ENCODE peak calls at places on chromosomes 5 and 9, in six cellular contexts. One of them, this sample, is unnamed.

GRCh38 chr5:117621921-117622320 is 1047.3 kb upstream of the SEMA6A start:
- DNase-seq in aorta: no peak
- DNase-seq in cardiac fibroblast: no peak
- DNase-seq in hepatocyte: no peak
- DNase-seq in GM12865: no peak
- DNase-seq in heart left ventricle: no peak
- DNase-seq in this sample: no peak

GRCh38 chr9:128713411-128713780 is 10.5 kb downstream of the ZDHHC12 start:
- DNase-seq in aorta: peak; percentile 54
- DNase-seq in cardiac fibroblast: no peak
- DNase-seq in hepatocyte: no peak
- DNase-seq in GM12865: no peak
- DNase-seq in heart left ventricle: no peak
- DNase-seq in this sample: no peak

GRCh38 chr5:53211799-53212198 is 102.2 kb upstream of the MOCS2 start:
- DNase-seq in aorta: no peak
- DNase-seq in cardiac fibroblast: no peak
- DNase-seq in hepatocyte: no peak
- DNase-seq in GM12865: no peak
- DNase-seq in heart left ventricle: no peak
- DNase-seq in this sample: peak; percentile 82

GRCh38 chr5:128427901-128428300 is 110.1 kb downstream of the FBN2 start:
- DNase-seq in aorta: no peak
- DNase-seq in cardiac fibroblast: peak; percentile 46
- DNase-seq in hepatocyte: no peak
- DNase-seq in GM12865: no peak
- DNase-seq in heart left ventricle: no peak
- DNase-seq in this sample: no peak

GRCh38 chr5:134948929-134949328 is 18.8 kb upstream of the CATSPER3 start:
- DNase-seq in aorta: peak; percentile 79
- DNase-seq in cardiac fibroblast: peak; percentile 61
- DNase-seq in hepatocyte: no peak
- DNase-seq in GM12865: no peak
- DNase-seq in heart left ventricle: peak; percentile 20
- DNase-seq in this sample: peak; percentile 79

GRCh38 chr9:123438321-123438720 is 82.3 kb downstream of the CRB2 start:
- DNase-seq in aorta: peak; percentile 21
- DNase-seq in cardiac fibroblast: peak; percentile 29
- DNase-seq in hepatocyte: no peak
- DNase-seq in GM12865: no peak
- DNase-seq in heart left ventricle: no peak
- DNase-seq in this sample: no peak

GRCh38 chr9:113946496-113947115 is 70.5 kb downstream of the ZNF618 start:
- DNase-seq in aorta: no peak
- DNase-seq in cardiac fibroblast: no peak
- DNase-seq in hepatocyte: no peak
- DNase-seq in GM12865: no peak
- DNase-seq in heart left ventricle: no peak
- DNase-seq in this sample: no peak

GRCh38 chr5:10354048-10354872 is 765 bp downstream of the MARCHF6 start:
- DNase-seq in aorta: no peak
- DNase-seq in cardiac fibroblast: peak; percentile 60
- DNase-seq in hepatocyte: peak; percentile 74
- DNase-seq in GM12865: peak; percentile 80
- DNase-seq in heart left ventricle: peak; percentile 43
- DNase-seq in this sample: peak; percentile 48

GRCh38 chr5:68216737-68217231 is 1.2 kb downstream of the PIK3R1 start:
- DNase-seq in aorta: no peak
- DNase-seq in cardiac fibroblast: peak; percentile 22
- DNase-seq in hepatocyte: no peak
- DNase-seq in GM12865: no peak
- DNase-seq in heart left ventricle: no peak
- DNase-seq in this sample: no peak

GRCh38 chr9:85392270-85392669 is 349.5 kb downstream of the AGTPBP1 start:
- DNase-seq in aorta: no peak
- DNase-seq in cardiac fibroblast: no peak
- DNase-seq in hepatocyte: no peak
- DNase-seq in GM12865: no peak
- DNase-seq in heart left ventricle: no peak
- DNase-seq in this sample: no peak

GRCh38 chr5:93512799-93513198 is 68.2 kb downstream of the NR2F1-AS1 start:
- DNase-seq in aorta: no peak
- DNase-seq in cardiac fibroblast: peak; percentile 71
- DNase-seq in hepatocyte: no peak
- DNase-seq in GM12865: no peak
- DNase-seq in heart left ventricle: no peak
- DNase-seq in this sample: peak; percentile 94

GRCh38 chr5:178293400-178293799 is 60.8 kb upstream of the PHYKPL start:
- DNase-seq in aorta: peak; percentile 53
- DNase-seq in cardiac fibroblast: no peak
- DNase-seq in hepatocyte: no peak
- DNase-seq in GM12865: no peak
- DNase-seq in heart left ventricle: no peak
- DNase-seq in this sample: no peak

GRCh38 chr5:125541085-125541484 is 794.6 kb upstream of the ZNF608 start:
- DNase-seq in aorta: no peak
- DNase-seq in cardiac fibroblast: no peak
- DNase-seq in hepatocyte: no peak
- DNase-seq in GM12865: peak; percentile 34
- DNase-seq in heart left ventricle: no peak
- DNase-seq in this sample: no peak

GRCh38 chr9:91062281-91062680 is 260.7 kb downstream of the SYK start:
- DNase-seq in aorta: no peak
- DNase-seq in cardiac fibroblast: no peak
- DNase-seq in hepatocyte: no peak
- DNase-seq in GM12865: no peak
- DNase-seq in heart left ventricle: no peak
- DNase-seq in this sample: no peak

GRCh38 chr5:29079771-29080170 is 2041.4 kb upstream of the CDH9 start:
- DNase-seq in aorta: no peak
- DNase-seq in cardiac fibroblast: no peak
- DNase-seq in hepatocyte: no peak
- DNase-seq in GM12865: no peak
- DNase-seq in heart left ventricle: no peak
- DNase-seq in this sample: no peak

GRCh38 chr9:119004618-119004990 is 364.6 kb downstream of the BRINP1 start:
- DNase-seq in aorta: peak; percentile 76
- DNase-seq in cardiac fibroblast: peak; percentile 19
- DNase-seq in hepatocyte: peak; percentile 76
- DNase-seq in GM12865: no peak
- DNase-seq in heart left ventricle: peak; percentile 84
- DNase-seq in this sample: peak; percentile 88

GRCh38 chr5:82405618-82406199 is 127.6 kb upstream of the RPS23 start:
- DNase-seq in aorta: no peak
- DNase-seq in cardiac fibroblast: peak; percentile 97
- DNase-seq in hepatocyte: no peak
- DNase-seq in GM12865: no peak
- DNase-seq in heart left ventricle: no peak
- DNase-seq in this sample: peak; percentile 100

GRCh38 chr5:147835386-147835798 is 3.9 kb upstream of the SPINK1 start:
- DNase-seq in aorta: no peak
- DNase-seq in cardiac fibroblast: no peak
- DNase-seq in hepatocyte: peak; percentile 42
- DNase-seq in GM12865: no peak
- DNase-seq in heart left ventricle: no peak
- DNase-seq in this sample: no peak

GRCh38 chr9:74095925-74096324 is 401.2 kb upstream of the RORB start:
- DNase-seq in aorta: no peak
- DNase-seq in cardiac fibroblast: no peak
- DNase-seq in hepatocyte: no peak
- DNase-seq in GM12865: no peak
- DNase-seq in heart left ventricle: no peak
- DNase-seq in this sample: no peak

GRCh38 chr5:159873680-159874079 is 42.6 kb upstream of the ADRA1B start:
- DNase-seq in aorta: no peak
- DNase-seq in cardiac fibroblast: no peak
- DNase-seq in hepatocyte: no peak
- DNase-seq in GM12865: no peak
- DNase-seq in heart left ventricle: no peak
- DNase-seq in this sample: peak; percentile 35

GRCh38 chr9:12875216-12875615 is 100.4 kb downstream of the LURAP1L start:
- DNase-seq in aorta: no peak
- DNase-seq in cardiac fibroblast: no peak
- DNase-seq in hepatocyte: no peak
- DNase-seq in GM12865: no peak
- DNase-seq in heart left ventricle: no peak
- DNase-seq in this sample: peak; percentile 30

GRCh38 chr5:141518616-141519015 is 29.7 kb downstream of the PCDHGC5 start:
- DNase-seq in aorta: no peak
- DNase-seq in cardiac fibroblast: no peak
- DNase-seq in hepatocyte: no peak
- DNase-seq in GM12865: no peak
- DNase-seq in heart left ventricle: no peak
- DNase-seq in this sample: peak; percentile 35

GRCh38 chr5:132820162-132820754 is 7.2 kb downstream of the SOWAHA start:
- DNase-seq in aorta: peak; percentile 96
- DNase-seq in cardiac fibroblast: peak; percentile 94
- DNase-seq in hepatocyte: peak; percentile 95
- DNase-seq in GM12865: peak; percentile 94
- DNase-seq in heart left ventricle: peak; percentile 86
- DNase-seq in this sample: peak; percentile 93
- H3K4me3 ChIP-seq in aorta: no peak overlapping the region
- H3K4me3 ChIP-seq in cardiac fibroblast: no peak overlapping the region
- H3K4me3 ChIP-seq in hepatocyte: no peak overlapping the region
- H3K4me3 ChIP-seq in GM12865: no peak overlapping the region
- H3K4me3 ChIP-seq in heart left ventricle: no peak overlapping the region
- H3K4me3 ChIP-seq in this sample: no peak overlapping the region

GRCh38 chr5:143393516-143393915 is 10.0 kb downstream of the NR3C1 start:
- DNase-seq in aorta: no peak
- DNase-seq in cardiac fibroblast: no peak
- DNase-seq in hepatocyte: no peak
- DNase-seq in GM12865: no peak
- DNase-seq in heart left ventricle: no peak
- DNase-seq in this sample: no peak

GRCh38 chr5:143390941-143391340 is 12.5 kb downstream of the NR3C1 start:
- DNase-seq in aorta: no peak
- DNase-seq in cardiac fibroblast: no peak
- DNase-seq in hepatocyte: no peak
- DNase-seq in GM12865: no peak
- DNase-seq in heart left ventricle: no peak
- DNase-seq in this sample: peak; percentile 54

GRCh38 chr5:143384865-143385657 is 18.4 kb downstream of the NR3C1 start:
- DNase-seq in aorta: no peak
- DNase-seq in cardiac fibroblast: no peak
- DNase-seq in hepatocyte: no peak
- DNase-seq in GM12865: no peak
- DNase-seq in heart left ventricle: no peak
- DNase-seq in this sample: no peak

GRCh38 chr5:143386725-143387124 is 16.8 kb downstream of the NR3C1 start:
- DNase-seq in aorta: no peak
- DNase-seq in cardiac fibroblast: peak; percentile 39
- DNase-seq in hepatocyte: no peak
- DNase-seq in GM12865: no peak
- DNase-seq in heart left ventricle: no peak
- DNase-seq in this sample: peak; percentile 70

DNA sequence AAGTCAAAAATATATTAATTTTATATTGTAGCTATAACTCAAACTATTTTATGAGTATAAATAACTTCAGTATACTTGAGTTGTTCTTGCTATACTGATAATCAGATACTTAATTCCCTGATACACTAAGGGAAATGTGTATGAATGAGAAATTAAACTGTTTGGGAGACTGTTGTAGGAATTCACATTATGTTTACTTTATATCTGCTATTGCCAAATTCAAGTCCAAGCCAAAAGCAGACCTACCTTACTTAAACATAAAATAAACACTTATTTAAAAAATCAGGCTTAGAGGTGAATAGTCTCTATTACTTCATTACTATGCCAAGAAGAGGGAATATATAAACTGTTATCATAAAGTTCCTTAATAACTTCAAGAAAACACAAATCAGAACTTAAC is 13.2 kb downstream of the NR3C1 start:
- DNase-seq in aorta: no peak
- DNase-seq in cardiac fibroblast: no peak
- DNase-seq in hepatocyte: no peak
- DNase-seq in GM12865: no peak
- DNase-seq in heart left ventricle: no peak
- DNase-seq in this sample: no peak
- H3K4me3 ChIP-seq in aorta: no peak overlapping the region
- H3K4me3 ChIP-seq in cardiac fibroblast: no peak overlapping the region
- H3K4me3 ChIP-seq in hepatocyte: no peak overlapping the region
- H3K4me3 ChIP-seq in GM12865: no peak overlapping the region
- H3K4me3 ChIP-seq in heart left ventricle: no peak overlapping the region
- H3K4me3 ChIP-seq in this sample: no peak overlapping the region

GRCh38 chr5:171888051-171888481 is 102.4 kb downstream of the SMIM23 start:
- DNase-seq in aorta: no peak
- DNase-seq in cardiac fibroblast: peak; percentile 78
- DNase-seq in hepatocyte: no peak
- DNase-seq in GM12865: no peak
- DNase-seq in heart left ventricle: no peak
- DNase-seq in this sample: no peak

GRCh38 chr5:171895076-171895475 is 109.5 kb downstream of the SMIM23 start:
- DNase-seq in aorta: no peak
- DNase-seq in cardiac fibroblast: no peak
- DNase-seq in hepatocyte: no peak
- DNase-seq in GM12865: no peak
- DNase-seq in heart left ventricle: no peak
- DNase-seq in this sample: no peak

GRCh38 chr5:171893290-171893890 is 107.8 kb downstream of the SMIM23 start:
- DNase-seq in aorta: no peak
- DNase-seq in cardiac fibroblast: peak; percentile 69
- DNase-seq in hepatocyte: no peak
- DNase-seq in GM12865: no peak
- DNase-seq in heart left ventricle: no peak
- DNase-seq in this sample: peak; percentile 77

GRCh38 chr5:171891595-171891994 is 106.0 kb downstream of the SMIM23 start:
- DNase-seq in aorta: no peak
- DNase-seq in cardiac fibroblast: no peak
- DNase-seq in hepatocyte: no peak
- DNase-seq in GM12865: no peak
- DNase-seq in heart left ventricle: no peak
- DNase-seq in this sample: no peak

DNA sequence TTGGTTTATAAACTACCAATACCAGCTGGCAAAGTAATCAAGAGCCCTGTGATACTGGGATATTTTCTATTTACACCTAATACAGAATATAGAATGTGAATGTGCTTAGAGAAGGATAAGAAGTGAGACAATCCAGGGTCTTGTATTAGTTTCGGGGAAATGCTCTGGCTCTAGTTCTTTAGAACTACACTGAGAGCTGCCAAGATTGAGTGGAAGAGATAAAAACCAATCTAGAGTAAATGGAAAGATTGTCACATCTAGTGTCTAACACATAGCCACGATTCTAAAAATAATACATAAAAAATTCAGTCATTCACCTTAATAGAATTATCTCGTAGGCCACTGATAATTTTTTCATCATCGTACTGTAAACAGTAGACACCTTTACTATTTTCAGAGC is 105.5 kb downstream of the SMIM23 start:
- DNase-seq in aorta: no peak
- DNase-seq in cardiac fibroblast: no peak
- DNase-seq in hepatocyte: no peak
- DNase-seq in GM12865: no peak
- DNase-seq in heart left ventricle: no peak
- DNase-seq in this sample: no peak
- H3K4me3 ChIP-seq in aorta: no peak overlapping the region
- H3K4me3 ChIP-seq in cardiac fibroblast: no peak overlapping the region
- H3K4me3 ChIP-seq in hepatocyte: no peak overlapping the region
- H3K4me3 ChIP-seq in GM12865: no peak overlapping the region
- H3K4me3 ChIP-seq in heart left ventricle: no peak overlapping the region
- H3K4me3 ChIP-seq in this sample: no peak overlapping the region

GRCh38 chr9:109314011-109314531 is 6.8 kb downstream of the EPB41L4B start:
- DNase-seq in aorta: no peak
- DNase-seq in cardiac fibroblast: no peak
- DNase-seq in hepatocyte: peak; percentile 39
- DNase-seq in GM12865: no peak
- DNase-seq in heart left ventricle: no peak
- DNase-seq in this sample: no peak
- H3K4me3 ChIP-seq in aorta: no peak overlapping the region
- H3K4me3 ChIP-seq in cardiac fibroblast: no peak overlapping the region
- H3K4me3 ChIP-seq in hepatocyte: no peak overlapping the region
- H3K4me3 ChIP-seq in GM12865: no peak overlapping the region
- H3K4me3 ChIP-seq in heart left ventricle: no peak overlapping the region
- H3K4me3 ChIP-seq in this sample: no peak overlapping the region

This sample was measured in fibroblast of mammary gland.